ENCODE peak calls at places on chromosome 22, in seven cellular contexts. Y is endothelial cell, S is neural crest cell, Z is GM06990, A is transverse colon, O is kidney epithelial cell, H is cardiac muscle cell. M is an unnamed sample.

GRCh38 chr22:37443086-37443485 is 15.8 kb upstream of the ELFN2 start:
- DNase-seq in S (no peak), Z (no peak), H (no peak), O (no peak), Y (no peak), A (no peak), M (no peak)

GRCh38 chr22:33000342-33001280 is 57.6 kb downstream of the SYN3 start:
- DNase-seq in O (no peak), Y (peak), A (peak), S (peak), H (peak), Z (peak), M (peak)

GRCh38 chr22:45919504-45920286 is 57.3 kb downstream of the WNT7B start:
- DNase-seq in Z (no peak), S (no peak), A (no peak), O (no peak), Y (no peak), H (no peak), M (no peak)

GRCh38 chr22:40898850-40899357 is 37.0 kb upstream of the DNAJB7 start:
- DNase-seq in O (peak), Z (peak), H (peak), Y (no peak), A (no peak), S (no peak), M (no peak)

GRCh38 chr22:29524440-29525191 is 28.9 kb downstream of the THOC5 start:
- DNase-seq in Z (no peak), Y (peak), H (peak), O (no peak), S (peak), A (peak), M (peak)

GRCh38 chr22:36221799-36222751 is 17.3 kb downstream of the APOL2 start:
- DNase-seq in Y (peak), H (peak), O (no peak), S (peak), A (peak), Z (no peak), M (no peak)

GRCh38 chr22:30206964-30207363 is 39.6 kb downstream of the LIF start:
- DNase-seq in S (no peak), O (peak), A (no peak), H (peak), Z (no peak), Y (no peak), M (no peak)

GRCh38 chr22:37303821-37304274 is 21.5 kb downstream of the CYTH4 start:
- DNase-seq in Y (no peak), Z (no peak), O (peak), A (no peak), S (no peak), H (peak), M (no peak)

GRCh38 chr22:26615149-26615548 is 2.7 kb downstream of the CRYBB1 start:
- DNase-seq in H (no peak), O (no peak), S (no peak), A (peak), Y (no peak), Z (peak), M (no peak)

GRCh38 chr22:45271667-45272188 is 13.0 kb upstream of the UPK3A start:
- DNase-seq in S (no peak), H (peak), A (peak), O (no peak), Z (no peak), Y (no peak), M (no peak)

GRCh38 chr22:37496651-37497599 is 10.7 kb upstream of the MFNG start:
- DNase-seq in Y (no peak), Z (no peak), H (peak), O (peak), S (no peak), A (no peak), M (no peak)

GRCh38 chr22:21038405-21038804 is 6.0 kb upstream of the SLC7A4 start:
- DNase-seq in Y (no peak), A (no peak), Z (no peak), S (no peak), O (no peak), H (peak), M (no peak)

GRCh38 chr22:28771195-28771791 is 1.2 kb upstream of the CCDC117 start:
- DNase-seq in O (no peak), S (no peak), A (no peak), Y (no peak), Z (no peak), H (no peak), M (no peak)

GRCh38 chr22:41925783-41926460 is 684 bp downstream of the TNFRSF13C start:
- DNase-seq in A (peak), Y (peak), O (no peak), H (peak), S (peak), Z (peak), M (peak)

GRCh38 chr22:24185001-24185500 is 3.8 kb downstream of the SUSD2 start:
- DNase-seq in Z (no peak), S (no peak), H (no peak), A (no peak), Y (no peak), O (no peak), M (peak)

GRCh38 chr22:46007848-46008261 is 30.9 kb upstream of the WNT7B start:
- DNase-seq in S (no peak), H (peak), O (peak), Z (no peak), Y (no peak), A (peak), M (no peak)

GRCh38 chr22:23790819-23791736 is 4.3 kb downstream of the SMARCB1 start:
- DNase-seq in S (no peak), H (peak), Y (no peak), A (no peak), O (no peak), Z (no peak), M (no peak)

GRCh38 chr22:47166446-47167016 is 404.1 kb downstream of the TBC1D22A start:
- DNase-seq in H (no peak), A (no peak), S (no peak), O (no peak), Y (no peak), Z (peak), M (no peak)

GRCh38 chr22:27564806-27565205 is 236.8 kb downstream of the MN1 start:
- DNase-seq in A (no peak), Y (no peak), H (no peak), S (no peak), O (no peak), Z (no peak), M (no peak)

GRCh38 chr22:26466196-26466595 is 17.4 kb downstream of the HPS4 start:
- DNase-seq in Y (no peak), S (no peak), H (no peak), A (no peak), O (no peak), Z (no peak), M (no peak)

GRCh38 chr22:35212020-35212419 is 45.3 kb upstream of the HMGXB4 start:
- DNase-seq in O (peak), H (peak), Z (no peak), Y (no peak), S (no peak), A (no peak), M (no peak)

GRCh38 chr22:30129636-30130035 is 49.4 kb downstream of the HORMAD2 start:
- DNase-seq in A (no peak), H (no peak), O (no peak), Z (no peak), S (no peak), Y (no peak), M (no peak)

GRCh38 chr22:46462726-46463371 is 74.6 kb downstream of the CELSR1 start:
- DNase-seq in H (peak), O (peak), S (no peak), Z (no peak), A (no peak), Y (no peak), M (no peak)

GRCh38 chr22:30324008-30324730 is 2.6 kb downstream of the TBC1D10A start:
- DNase-seq in A (no peak), Y (no peak), O (no peak), S (no peak), Z (no peak), H (peak), M (no peak)

GRCh38 chr22:21448627-21449416 is 18.4 kb upstream of the TMEM191C start:
- DNase-seq in Y (peak), H (no peak), O (no peak), A (no peak), S (peak), Z (no peak), M (no peak)

GRCh38 chr22:30801695-30802094 is 107.0 kb downstream of the OSBP2 start:
- DNase-seq in A (no peak), S (no peak), Y (no peak), H (no peak), Z (no peak), O (no peak), M (no peak)

GRCh38 chr22:44567846-44568493 is 69.9 kb upstream of the RTL6 start:
- DNase-seq in Z (no peak), Y (peak), A (peak), S (no peak), H (peak), O (no peak), M (no peak)

GRCh38 chr22:26845016-26845728 is 187.8 kb downstream of the MIAT start:
- DNase-seq in Y (no peak), Z (no peak), A (no peak), O (no peak), S (no peak), H (peak), M (no peak)

GRCh38 chr22:35719212-35719869 is 1.7 kb downstream of the APOL5 start:
- DNase-seq in Z (no peak), H (no peak), Y (no peak), S (no peak), A (no peak), O (no peak), M (no peak)

GRCh38 chr22:35514366-35514765 is 26.3 kb upstream of the RASD2 start:
- DNase-seq in H (no peak), Y (no peak), Z (no peak), O (no peak), S (no peak), A (no peak), M (no peak)

GRCh38 chr22:29226246-29226981 is 20.7 kb downstream of the EMID1 start:
- DNase-seq in H (no peak), Y (no peak), A (no peak), S (no peak), Z (no peak), O (no peak), M (no peak)

GRCh38 chr22:46068908-46069481 is 81.3 kb upstream of the PPARA start:
- DNase-seq in S (no peak), H (peak), Y (no peak), A (peak), Z (no peak), O (peak), M (no peak)

GRCh38 chr22:44625981-44626687 is 75.9 kb upstream of the PRR5 start:
- DNase-seq in A (peak), Y (peak), O (no peak), S (peak), Z (peak), H (peak), M (peak)

GRCh38 chr22:30212363-30212995 is 34.1 kb downstream of the LIF start:
- DNase-seq in Y (no peak), S (no peak), Z (no peak), O (peak), H (peak), A (peak), M (no peak)

GRCh38 chr22:34997921-34998320 is 68.0 kb upstream of the ISX start:
- DNase-seq in Y (no peak), H (no peak), S (no peak), O (no peak), A (no peak), Z (no peak), M (no peak)

GRCh38 chr22:35620624-35621245 is 3.6 kb upstream of the MB start:
- DNase-seq in H (peak), S (no peak), Y (no peak), O (no peak), A (no peak), Z (no peak), M (no peak)

GRCh38 chr22:31833930-31834329 is 80.1 kb downstream of the DEPDC5 start:
- DNase-seq in H (no peak), Y (no peak), A (no peak), Z (no peak), O (no peak), S (no peak), M (no peak)

GRCh38 chr22:31838917-31839316 is 85.1 kb downstream of the DEPDC5 start:
- DNase-seq in A (no peak), Y (no peak), O (no peak), Z (no peak), S (no peak), H (no peak), M (no peak)

GRCh38 chr22:31839986-31840385 is 86.2 kb downstream of the DEPDC5 start:
- DNase-seq in Y (no peak), A (no peak), S (no peak), O (no peak), H (no peak), Z (no peak), M (no peak)

GRCh38 chr22:31840581-31840980 is 86.8 kb downstream of the DEPDC5 start:
- DNase-seq in Z (no peak), H (no peak), O (no peak), S (no peak), Y (no peak), A (no peak), M (no peak)

GRCh38 chr22:31836010-31836409 is 82.2 kb downstream of the DEPDC5 start:
- DNase-seq in A (no peak), O (no peak), Z (no peak), S (no peak), Y (no peak), H (no peak), M (no peak)
- TF ChIP-seq CTCF in A (no peak), O (peak), Z (no peak), S (no peak), Y (no peak), H (no peak), M (no peak)

GRCh38 chr22:50190182-50190951 is 4.7 kb downstream of the TRABD start:
- DNase-seq in H (peak), Y (no peak), O (no peak), S (no peak), A (peak), Z (peak), M (peak)
- TF ChIP-seq CTCF in H (peak), Y (no peak), O (peak), S (no peak), A (peak), Z (peak), M (no peak)

GRCh38 chr22:43053176-43053575 is 36.0 kb downstream of the TTLL1 start:
- DNase-seq in O (no peak), S (peak), A (no peak), Y (no peak), Z (no peak), H (no peak), M (no peak)
- TF ChIP-seq CTCF in O (peak), S (peak), A (no peak), Y (peak), Z (peak), H (peak), M (no peak)

DNA sequence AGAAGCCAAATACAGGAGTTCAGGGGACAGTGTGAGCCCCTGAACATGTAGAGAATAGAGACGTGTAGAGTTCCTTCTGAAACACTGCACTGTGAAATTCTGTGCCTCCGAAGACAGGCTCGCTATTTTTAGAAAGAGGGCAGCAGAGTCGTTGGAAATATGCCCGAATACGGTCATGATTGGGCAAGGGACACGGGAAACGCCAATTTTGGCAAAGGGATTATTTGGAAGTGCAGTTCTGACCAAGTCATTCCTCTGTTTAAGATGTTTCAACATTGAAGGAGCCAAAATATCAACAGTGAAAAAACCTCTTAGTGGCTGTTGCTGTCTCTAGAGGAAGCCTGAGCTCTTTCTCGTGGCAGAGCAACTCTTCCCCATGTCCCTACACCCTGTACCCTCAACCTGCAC is 9.5 kb upstream of the CBX6 start:
- DNase-seq in S (no peak), H (peak), O (no peak), Z (no peak), A (peak), Y (no peak), M (no peak)
- TF ChIP-seq CTCF in S (no peak), H (peak), O (no peak), Z (no peak), A (no peak), Y (no peak), M (no peak)

GRCh38 chr22:22693531-22693884 is 49.1 kb downstream of the GGTLC2 start:
- DNase-seq in S (no peak), Z (no peak), Y (no peak), A (no peak), O (no peak), H (no peak), M (no peak)

GRCh38 chr22:22691716-22692701 is 47.6 kb downstream of the GGTLC2 start:
- DNase-seq in O (no peak), H (peak), Y (no peak), Z (no peak), S (no peak), A (no peak), M (no peak)

GRCh38 chr22:22691055-22691454 is 46.6 kb downstream of the GGTLC2 start:
- DNase-seq in O (no peak), S (no peak), Z (no peak), H (peak), A (no peak), Y (no peak), M (no peak)

GRCh38 chr22:22694106-22694505 is 49.7 kb downstream of the GGTLC2 start:
- DNase-seq in O (no peak), H (no peak), A (no peak), Z (no peak), Y (no peak), S (no peak), M (no peak)

DNA sequence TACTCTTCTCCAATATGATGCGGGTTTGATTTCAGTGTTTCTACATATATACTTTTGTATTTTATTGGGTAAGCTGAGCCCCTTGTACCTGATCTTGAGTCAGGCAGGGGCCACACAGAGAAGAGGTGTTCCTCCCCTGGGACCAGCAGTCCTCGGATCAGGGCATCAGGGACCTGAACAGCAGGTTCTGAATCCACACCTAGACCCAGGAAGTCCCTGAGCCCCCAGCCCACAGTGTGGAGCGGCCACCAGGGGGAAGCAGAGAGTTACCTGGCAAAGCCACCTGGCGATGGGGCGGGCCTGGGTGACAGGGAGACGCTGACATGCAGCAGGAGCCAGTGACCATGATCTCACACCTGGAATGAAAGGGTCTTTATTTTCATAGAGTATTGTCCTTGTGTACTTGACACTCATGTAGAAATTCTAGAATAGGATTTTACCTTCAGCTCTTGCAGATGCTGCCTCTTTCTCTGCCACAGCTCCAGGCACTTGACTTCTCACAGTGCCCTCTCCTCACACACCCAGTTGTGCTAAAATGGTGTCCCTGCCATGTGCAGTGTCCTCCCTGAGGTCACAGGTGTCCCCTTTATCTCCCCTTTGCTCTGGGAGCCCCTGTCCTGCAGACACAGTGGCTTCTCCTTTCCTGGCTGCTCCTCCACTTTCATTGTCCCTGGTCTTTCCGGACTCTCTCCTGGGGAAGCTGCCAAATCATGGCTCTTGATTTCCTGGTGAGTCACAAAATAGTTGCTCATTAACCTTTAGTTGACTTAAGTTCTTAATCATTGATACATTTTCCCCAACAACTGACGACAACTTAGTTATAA is 48.5 kb downstream of the GGTLC2 start:
- DNase-seq in Y (peak), S (no peak), O (peak), A (peak), Z (peak), H (peak), M (peak)
- TF ChIP-seq CTCF in Y (peak), S (peak), O (peak), A (peak), Z (peak), H (peak), M (no peak)

GRCh38 chr22:48894804-48895250 is 932.8 kb downstream of the BRD1 start:
- DNase-seq in S (no peak), A (no peak), O (no peak), Y (no peak), H (no peak), Z (no peak), M (no peak)

GRCh38 chr22:48895341-48895740 is 932.3 kb downstream of the BRD1 start:
- DNase-seq in O (no peak), H (no peak), Y (no peak), A (no peak), Z (no peak), S (no peak), M (no peak)

GRCh38 chr22:48892571-48893287 is 934.9 kb downstream of the BRD1 start:
- DNase-seq in S (no peak), Y (no peak), Z (no peak), O (no peak), H (no peak), A (no peak), M (no peak)

GRCh38 chr22:48893288-48894063 is 934.2 kb downstream of the BRD1 start:
- DNase-seq in S (no peak), A (no peak), O (no peak), Y (no peak), H (no peak), Z (no peak), M (no peak)

DNA sequence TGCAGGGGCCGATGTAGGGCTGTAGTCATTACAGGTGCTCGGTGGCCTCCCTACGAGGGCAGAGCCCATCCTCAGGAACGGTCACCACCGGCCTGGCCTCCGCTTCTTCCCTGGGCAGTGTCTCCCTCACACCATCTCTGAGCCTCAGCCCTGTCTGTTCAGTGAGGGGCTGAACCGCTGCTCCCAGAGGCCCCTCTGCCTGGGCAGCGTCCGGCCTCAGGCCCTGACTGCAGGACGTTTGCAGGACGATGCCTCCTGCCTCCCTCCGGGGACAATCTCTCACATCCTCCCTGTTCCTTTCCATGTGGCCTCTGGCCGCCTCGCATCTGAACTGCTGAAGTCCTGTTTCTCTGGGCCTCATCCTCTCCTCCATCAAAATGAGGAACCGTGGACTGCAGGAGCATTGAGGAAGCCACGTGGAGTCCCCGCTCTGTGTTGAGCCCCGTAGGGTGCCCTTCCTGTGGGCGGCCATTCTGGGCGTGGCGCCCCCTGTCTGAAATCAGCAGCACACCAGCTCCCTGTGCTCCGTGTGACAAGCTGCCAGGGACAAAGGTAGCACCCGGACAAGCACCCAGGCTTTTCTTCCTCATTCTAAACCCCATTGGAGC is 933.5 kb downstream of the BRD1 start:
- DNase-seq in Z (no peak), A (no peak), O (no peak), S (no peak), H (no peak), Y (peak), M (no peak)
- TF ChIP-seq CTCF in Z (no peak), A (no peak), O (no peak), S (peak), H (no peak), Y (peak), M (no peak)

DNA sequence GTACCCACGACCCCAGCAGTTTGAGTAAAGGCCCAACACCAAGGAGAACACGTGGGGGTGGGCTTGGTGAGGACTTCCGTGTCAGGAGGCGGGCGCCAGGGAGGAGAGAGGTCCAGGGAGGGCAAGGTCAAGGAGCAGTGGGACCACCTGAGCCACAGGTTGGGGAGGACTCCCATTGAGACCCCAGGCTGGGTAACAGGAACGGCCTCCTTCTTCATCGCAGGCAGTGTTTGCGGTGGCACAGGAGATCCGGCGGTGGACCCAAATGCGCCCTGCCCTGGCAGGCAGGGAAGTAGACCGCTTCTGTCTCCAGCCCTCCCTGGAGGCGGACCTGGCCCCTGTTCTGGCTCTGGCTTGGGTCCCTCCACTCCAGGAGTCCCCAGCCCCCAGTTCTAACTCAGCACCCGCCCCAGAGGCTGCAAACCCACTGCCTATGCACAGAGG is 5.9 kb upstream of the TBX1 start:
- DNase-seq in O (no peak), A (no peak), Y (no peak), H (no peak), Z (no peak), S (no peak), M (no peak)
- TF ChIP-seq CTCF in O (no peak), A (no peak), Y (no peak), H (no peak), Z (no peak), S (no peak), M (no peak)